ENCODE peak calls at places on chromosome 6, in nine cellular contexts. One of them, this sample, is unnamed.

GRCh38 chr6:140182819-140183218 is 808.4 kb upstream of the CITED2 start:
- DNase-seq in lower lobe of right lung: no peak
- DNase-seq in BE2C: no peak
- DNase-seq in GM12865: no peak
- DNase-seq in colonic mucosa: no peak
- DNase-seq in type B pancreatic cell: no peak
- DNase-seq in foreskin fibroblast: no peak
- DNase-seq in cardiac fibroblast: no peak
- DNase-seq in cardiac muscle cell: no peak
- DNase-seq in this sample: no peak

GRCh38 chr6:119037941-119038623 is 40.4 kb downstream of the FAM184A start:
- DNase-seq in type B pancreatic cell: no peak
- DNase-seq in GM12865: no peak
- DNase-seq in lower lobe of right lung: no peak
- DNase-seq in foreskin fibroblast: no peak
- DNase-seq in colonic mucosa: no peak
- DNase-seq in BE2C: no peak
- DNase-seq in cardiac muscle cell: no peak
- DNase-seq in cardiac fibroblast: no peak
- DNase-seq in this sample: no peak

GRCh38 chr6:134058622-134059366 is 6.4 kb upstream of the SLC2A12 start:
- DNase-seq in foreskin fibroblast: no peak
- DNase-seq in type B pancreatic cell: no peak
- DNase-seq in GM12865: no peak
- DNase-seq in lower lobe of right lung: no peak
- DNase-seq in BE2C: no peak
- DNase-seq in colonic mucosa: no peak
- DNase-seq in cardiac muscle cell: no peak
- DNase-seq in cardiac fibroblast: no peak
- DNase-seq in this sample: no peak

GRCh38 chr6:109428889-109429477 is 11.4 kb downstream of the PPIL6 start:
- DNase-seq in GM12865: no peak
- DNase-seq in foreskin fibroblast: peak
- DNase-seq in colonic mucosa: no peak
- DNase-seq in cardiac fibroblast: peak
- DNase-seq in lower lobe of right lung: no peak
- DNase-seq in cardiac muscle cell: peak
- DNase-seq in BE2C: no peak
- DNase-seq in type B pancreatic cell: no peak
- DNase-seq in this sample: no peak

GRCh38 chr6:53159558-53159957 is 10.9 kb upstream of the GCM1 start:
- DNase-seq in type B pancreatic cell: no peak
- DNase-seq in GM12865: no peak
- DNase-seq in foreskin fibroblast: peak
- DNase-seq in cardiac muscle cell: peak
- DNase-seq in cardiac fibroblast: no peak
- DNase-seq in lower lobe of right lung: no peak
- DNase-seq in BE2C: no peak
- DNase-seq in colonic mucosa: no peak
- DNase-seq in this sample: no peak

GRCh38 chr6:75893058-75893775 is 144.2 kb downstream of the MYO6 start:
- DNase-seq in GM12865: peak
- DNase-seq in colonic mucosa: no peak
- DNase-seq in BE2C: no peak
- DNase-seq in foreskin fibroblast: peak
- DNase-seq in lower lobe of right lung: no peak
- DNase-seq in cardiac fibroblast: peak
- DNase-seq in cardiac muscle cell: peak
- DNase-seq in type B pancreatic cell: no peak
- DNase-seq in this sample: no peak

GRCh38 chr6:122809001-122809400 is 19.9 kb downstream of the SMPDL3A start:
- DNase-seq in cardiac muscle cell: no peak
- DNase-seq in lower lobe of right lung: no peak
- DNase-seq in GM12865: no peak
- DNase-seq in type B pancreatic cell: no peak
- DNase-seq in foreskin fibroblast: no peak
- DNase-seq in cardiac fibroblast: no peak
- DNase-seq in BE2C: no peak
- DNase-seq in colonic mucosa: no peak
- DNase-seq in this sample: no peak

GRCh38 chr6:155185544-155185943 is 78.3 kb upstream of the CLDN20 start:
- DNase-seq in lower lobe of right lung: no peak
- DNase-seq in type B pancreatic cell: no peak
- DNase-seq in cardiac fibroblast: no peak
- DNase-seq in cardiac muscle cell: peak
- DNase-seq in colonic mucosa: peak
- DNase-seq in GM12865: no peak
- DNase-seq in BE2C: peak
- DNase-seq in foreskin fibroblast: no peak
- DNase-seq in this sample: no peak

GRCh38 chr6:3325210-3325609 is 66.5 kb downstream of the PSMG4 start:
- DNase-seq in cardiac fibroblast: peak
- DNase-seq in cardiac muscle cell: peak
- DNase-seq in BE2C: no peak
- DNase-seq in lower lobe of right lung: no peak
- DNase-seq in colonic mucosa: no peak
- DNase-seq in type B pancreatic cell: no peak
- DNase-seq in GM12865: no peak
- DNase-seq in foreskin fibroblast: peak
- DNase-seq in this sample: no peak

GRCh38 chr6:3438190-3439167 is 18.4 kb downstream of the SLC22A23 start:
- DNase-seq in GM12865: no peak
- DNase-seq in lower lobe of right lung: no peak
- DNase-seq in foreskin fibroblast: no peak
- DNase-seq in cardiac fibroblast: peak
- DNase-seq in type B pancreatic cell: no peak
- DNase-seq in BE2C: no peak
- DNase-seq in colonic mucosa: peak
- DNase-seq in cardiac muscle cell: peak
- DNase-seq in this sample: no peak

GRCh38 chr6:137341721-137342195 is 122.6 kb upstream of the IFNGR1 start:
- DNase-seq in lower lobe of right lung: peak
- DNase-seq in cardiac muscle cell: peak
- DNase-seq in colonic mucosa: peak
- DNase-seq in GM12865: peak
- DNase-seq in BE2C: peak
- DNase-seq in cardiac fibroblast: peak
- DNase-seq in foreskin fibroblast: peak
- DNase-seq in type B pancreatic cell: no peak
- DNase-seq in this sample: no peak
- TF ChIP-seq CTCF in lower lobe of right lung: peak
- TF ChIP-seq CTCF in cardiac muscle cell: peak
- TF ChIP-seq CTCF in colonic mucosa: peak
- TF ChIP-seq CTCF in GM12865: peak
- TF ChIP-seq CTCF in BE2C: peak
- TF ChIP-seq CTCF in cardiac fibroblast: no peak
- TF ChIP-seq CTCF in foreskin fibroblast: no peak
- TF ChIP-seq CTCF in type B pancreatic cell: no peak
- TF ChIP-seq CTCF in this sample: no peak

GRCh38 chr6:151240861-151241642 is 1.3 kb downstream of the AKAP12 start:
- DNase-seq in cardiac fibroblast: peak
- DNase-seq in foreskin fibroblast: peak
- DNase-seq in type B pancreatic cell: no peak
- DNase-seq in BE2C: peak
- DNase-seq in colonic mucosa: peak
- DNase-seq in lower lobe of right lung: no peak
- DNase-seq in cardiac muscle cell: peak
- DNase-seq in GM12865: no peak
- DNase-seq in this sample: peak
- TF ChIP-seq CTCF in cardiac fibroblast: no peak
- TF ChIP-seq CTCF in foreskin fibroblast: no peak
- TF ChIP-seq CTCF in type B pancreatic cell: no peak
- TF ChIP-seq CTCF in BE2C: no peak
- TF ChIP-seq CTCF in colonic mucosa: no peak
- TF ChIP-seq CTCF in lower lobe of right lung: no peak
- TF ChIP-seq CTCF in cardiac muscle cell: no peak
- TF ChIP-seq CTCF in GM12865: no peak
- TF ChIP-seq CTCF in this sample: no peak

DNA sequence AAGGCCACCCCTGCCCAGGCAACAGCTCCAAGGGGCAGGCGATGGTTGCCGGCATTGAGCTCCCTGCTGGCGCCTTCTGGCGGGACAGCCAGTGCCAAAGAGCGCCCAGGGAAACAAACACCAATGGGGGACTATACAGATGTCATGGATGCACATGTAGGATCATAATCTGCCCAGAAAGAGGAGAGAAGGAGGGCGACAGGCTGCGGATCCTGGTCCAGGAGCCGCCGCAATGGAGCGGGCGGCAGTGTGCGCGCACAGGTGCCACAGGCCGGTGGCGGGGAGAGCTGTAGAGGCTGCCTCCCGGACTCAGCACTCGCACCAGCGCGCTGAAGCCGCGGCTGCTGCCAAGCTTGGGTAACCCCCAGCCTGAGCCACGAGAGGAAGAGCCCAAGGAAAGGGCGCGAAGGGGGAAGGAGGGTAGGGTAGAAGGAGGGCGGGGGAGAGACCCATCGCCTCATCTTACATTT is 418 bp upstream of the FUT9 start:
- DNase-seq in foreskin fibroblast: no peak
- DNase-seq in lower lobe of right lung: no peak
- DNase-seq in cardiac muscle cell: no peak
- DNase-seq in colonic mucosa: no peak
- DNase-seq in cardiac fibroblast: no peak
- DNase-seq in type B pancreatic cell: peak
- DNase-seq in BE2C: peak
- DNase-seq in GM12865: no peak
- DNase-seq in this sample: peak
- TF ChIP-seq CTCF in foreskin fibroblast: no peak
- TF ChIP-seq CTCF in lower lobe of right lung: no peak
- TF ChIP-seq CTCF in cardiac muscle cell: no peak
- TF ChIP-seq CTCF in colonic mucosa: no peak
- TF ChIP-seq CTCF in cardiac fibroblast: no peak
- TF ChIP-seq CTCF in type B pancreatic cell: peak
- TF ChIP-seq CTCF in BE2C: no peak
- TF ChIP-seq CTCF in GM12865: no peak
- TF ChIP-seq CTCF in this sample: peak

DNA sequence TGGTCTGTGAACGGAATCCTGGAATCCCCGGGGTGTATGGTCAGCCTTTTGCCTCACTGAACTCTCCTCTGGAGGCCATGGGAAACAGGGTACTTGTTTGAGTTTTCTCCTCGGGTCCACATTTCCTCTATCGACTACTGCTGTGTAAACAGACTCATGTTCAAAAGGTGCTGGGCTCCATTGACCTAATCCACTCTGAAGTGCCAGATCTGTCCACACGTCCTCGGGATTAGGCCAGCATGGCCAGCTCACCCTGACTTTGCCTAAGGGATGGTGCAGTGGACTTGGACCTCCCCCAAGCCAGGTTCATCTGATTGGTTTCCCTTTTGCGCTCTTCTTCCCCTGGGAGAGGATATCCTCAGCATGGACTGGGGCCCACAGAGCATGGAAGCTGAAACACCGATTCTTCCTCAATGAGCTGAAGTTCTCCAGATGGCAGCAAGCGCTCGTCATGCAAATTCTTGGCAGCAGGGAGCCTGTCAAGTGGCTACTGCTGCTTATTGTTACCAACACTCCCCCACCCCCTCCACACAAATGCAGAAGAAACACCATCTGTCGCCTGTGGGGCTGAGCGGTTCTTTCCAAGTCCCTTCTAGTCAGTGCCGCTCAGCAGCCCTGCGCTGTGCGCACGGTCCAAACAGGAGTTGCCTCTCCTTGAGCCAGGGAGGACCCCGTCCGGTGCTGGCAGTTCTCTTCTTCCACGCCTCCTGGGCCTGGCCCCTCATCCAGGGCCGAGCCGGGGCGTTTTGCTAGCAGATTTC is 292.6 kb upstream of the MARCKS start:
- DNase-seq in foreskin fibroblast: peak
- DNase-seq in cardiac fibroblast: peak
- DNase-seq in colonic mucosa: peak
- DNase-seq in cardiac muscle cell: peak
- DNase-seq in BE2C: peak
- DNase-seq in type B pancreatic cell: peak
- DNase-seq in lower lobe of right lung: peak
- DNase-seq in GM12865: peak
- DNase-seq in this sample: peak
- TF ChIP-seq CTCF in foreskin fibroblast: no peak
- TF ChIP-seq CTCF in cardiac fibroblast: peak
- TF ChIP-seq CTCF in colonic mucosa: no peak
- TF ChIP-seq CTCF in cardiac muscle cell: peak
- TF ChIP-seq CTCF in BE2C: peak
- TF ChIP-seq CTCF in type B pancreatic cell: peak
- TF ChIP-seq CTCF in lower lobe of right lung: no peak
- TF ChIP-seq CTCF in GM12865: no peak
- TF ChIP-seq CTCF in this sample: no peak

DNA sequence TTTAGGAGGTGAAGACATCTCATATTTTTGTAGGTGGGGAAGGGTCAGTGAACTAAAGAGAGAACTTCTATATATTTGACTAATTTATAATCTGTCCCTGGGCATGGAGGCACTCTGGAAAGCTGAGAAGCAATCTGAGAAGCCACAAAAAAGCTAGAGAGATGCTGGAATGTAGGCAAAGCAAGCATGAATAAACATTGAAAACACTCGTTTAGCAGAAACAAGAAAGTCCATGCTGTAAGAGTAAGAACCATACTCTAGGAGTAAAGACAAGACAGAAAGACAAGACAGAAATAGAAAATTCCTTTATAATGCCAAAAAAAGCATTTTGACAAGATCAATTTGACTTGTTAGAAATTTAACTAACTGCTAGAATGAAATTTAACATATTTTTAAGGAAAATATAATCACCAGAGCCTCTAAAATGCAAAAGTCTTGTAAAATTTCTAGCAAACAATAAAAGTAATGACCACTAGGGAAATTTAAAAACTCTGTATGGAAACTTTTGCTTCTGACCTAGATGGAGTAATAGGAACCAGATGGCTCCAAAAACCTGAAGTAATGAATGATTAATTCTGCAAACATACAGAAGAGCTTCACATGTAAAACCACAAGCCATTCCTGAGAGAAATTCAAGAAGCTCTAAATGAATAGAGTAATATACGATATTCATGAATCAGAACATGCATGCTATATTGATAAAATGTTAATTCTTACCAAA is 625.6 kb upstream of the PTCHD4 start:
- DNase-seq in foreskin fibroblast: peak
- DNase-seq in lower lobe of right lung: no peak
- DNase-seq in BE2C: no peak
- DNase-seq in cardiac fibroblast: peak
- DNase-seq in cardiac muscle cell: peak
- DNase-seq in colonic mucosa: no peak
- DNase-seq in GM12865: no peak
- DNase-seq in type B pancreatic cell: no peak
- DNase-seq in this sample: no peak
- TF ChIP-seq CTCF in foreskin fibroblast: no peak
- TF ChIP-seq CTCF in lower lobe of right lung: no peak
- TF ChIP-seq CTCF in BE2C: no peak
- TF ChIP-seq CTCF in cardiac fibroblast: no peak
- TF ChIP-seq CTCF in cardiac muscle cell: no peak
- TF ChIP-seq CTCF in colonic mucosa: no peak
- TF ChIP-seq CTCF in GM12865: no peak
- TF ChIP-seq CTCF in type B pancreatic cell: peak
- TF ChIP-seq CTCF in this sample: no peak